ENCODE peak calls at places on chromosomes 3 and 15, in eight cellular contexts. One of them, this sample, is unnamed.

GRCh38 chr3:31321620-31322019 is 211.1 kb upstream of the STT3B start:
- DNase-seq in T-helper 2 cell: no peak
- DNase-seq in fibroblast of lung: no peak
- DNase-seq in T-cell: no peak
- DNase-seq in KBM-7: no peak
- DNase-seq in NCI-H774: no peak
- DNase-seq in T-helper 9 cell: no peak
- DNase-seq in NCI-H1436: no peak
- DNase-seq in this sample: no peak

GRCh38 chr3:188006726-188007393 is 147.1 kb upstream of the LPP start:
- DNase-seq in T-helper 2 cell: no peak
- DNase-seq in fibroblast of lung: no peak
- DNase-seq in T-cell: no peak
- DNase-seq in KBM-7: peak
- DNase-seq in NCI-H774: no peak
- DNase-seq in T-helper 9 cell: no peak
- DNase-seq in NCI-H1436: no peak
- DNase-seq in this sample: no peak

GRCh38 chr3:136862611-136862951 is 573 bp downstream of the NCK1 start:
- DNase-seq in T-helper 2 cell: peak
- DNase-seq in fibroblast of lung: peak
- DNase-seq in T-cell: peak
- DNase-seq in KBM-7: peak
- DNase-seq in NCI-H774: no peak
- DNase-seq in T-helper 9 cell: peak
- DNase-seq in NCI-H1436: peak
- DNase-seq in this sample: no peak

GRCh38 chr3:34361921-34362320 is 563.5 kb downstream of the PDCD6IP start:
- DNase-seq in T-helper 2 cell: peak
- DNase-seq in fibroblast of lung: no peak
- DNase-seq in T-cell: no peak
- DNase-seq in KBM-7: peak
- DNase-seq in NCI-H774: no peak
- DNase-seq in T-helper 9 cell: no peak
- DNase-seq in NCI-H1436: no peak
- DNase-seq in this sample: no peak

GRCh38 chr15:52678036-52678467 is 1.1 kb downstream of the ATOSA start:
- DNase-seq in T-helper 2 cell: peak
- DNase-seq in fibroblast of lung: peak
- DNase-seq in T-cell: peak
- DNase-seq in KBM-7: peak
- DNase-seq in NCI-H774: peak
- DNase-seq in T-helper 9 cell: peak
- DNase-seq in NCI-H1436: peak
- DNase-seq in this sample: no peak

GRCh38 chr15:73950479-73951043 is 24.3 kb downstream of the LOXL1 start:
- DNase-seq in T-helper 2 cell: no peak
- DNase-seq in fibroblast of lung: no peak
- DNase-seq in T-cell: no peak
- DNase-seq in KBM-7: no peak
- DNase-seq in NCI-H774: no peak
- DNase-seq in T-helper 9 cell: no peak
- DNase-seq in NCI-H1436: no peak
- DNase-seq in this sample: no peak

GRCh38 chr3:14633819-14634424 is 17.6 kb upstream of the CCDC174 start:
- DNase-seq in T-helper 2 cell: peak
- DNase-seq in fibroblast of lung: peak
- DNase-seq in T-cell: peak
- DNase-seq in KBM-7: peak
- DNase-seq in NCI-H774: peak
- DNase-seq in T-helper 9 cell: peak
- DNase-seq in NCI-H1436: no peak
- DNase-seq in this sample: no peak

GRCh38 chr3:197427013-197427412 is 128.6 kb upstream of the DLG1 start:
- DNase-seq in T-helper 2 cell: no peak
- DNase-seq in fibroblast of lung: peak
- DNase-seq in T-cell: no peak
- DNase-seq in KBM-7: no peak
- DNase-seq in NCI-H774: no peak
- DNase-seq in T-helper 9 cell: no peak
- DNase-seq in NCI-H1436: no peak
- DNase-seq in this sample: no peak

GRCh38 chr3:48538451-48538850 is 18.2 kb downstream of the PFKFB4 start:
- DNase-seq in T-helper 2 cell: no peak
- DNase-seq in fibroblast of lung: no peak
- DNase-seq in T-cell: no peak
- DNase-seq in KBM-7: no peak
- DNase-seq in NCI-H774: no peak
- DNase-seq in T-helper 9 cell: no peak
- DNase-seq in NCI-H1436: no peak
- DNase-seq in this sample: no peak

GRCh38 chr15:73010154-73011152 is 41.8 kb upstream of the NEO1 start:
- DNase-seq in T-helper 2 cell: no peak
- DNase-seq in fibroblast of lung: no peak
- DNase-seq in T-cell: no peak
- DNase-seq in KBM-7: no peak
- DNase-seq in NCI-H774: no peak
- DNase-seq in T-helper 9 cell: no peak
- DNase-seq in NCI-H1436: no peak
- DNase-seq in this sample: no peak

GRCh38 chr3:149179225-149179624 is 42.4 kb downstream of the CP start:
- DNase-seq in T-helper 2 cell: no peak
- DNase-seq in fibroblast of lung: peak
- DNase-seq in T-cell: no peak
- DNase-seq in KBM-7: no peak
- DNase-seq in NCI-H774: no peak
- DNase-seq in T-helper 9 cell: no peak
- DNase-seq in NCI-H1436: no peak
- DNase-seq in this sample: no peak

GRCh38 chr15:31869640-31870335 is 160.5 kb upstream of the CHRNA7 start:
- DNase-seq in T-helper 2 cell: no peak
- DNase-seq in fibroblast of lung: no peak
- DNase-seq in T-cell: no peak
- DNase-seq in KBM-7: no peak
- DNase-seq in NCI-H774: no peak
- DNase-seq in T-helper 9 cell: no peak
- DNase-seq in NCI-H1436: no peak
- DNase-seq in this sample: no peak

GRCh38 chr3:185929192-185930151 is 8.3 kb downstream of the TRA2B start:
- DNase-seq in T-helper 2 cell: no peak
- DNase-seq in fibroblast of lung: peak
- DNase-seq in T-cell: no peak
- DNase-seq in KBM-7: no peak
- DNase-seq in NCI-H774: no peak
- DNase-seq in T-helper 9 cell: no peak
- DNase-seq in NCI-H1436: no peak
- DNase-seq in this sample: no peak

GRCh38 chr3:138833908-138834358 is 795 bp downstream of the PIK3CB start:
- DNase-seq in T-helper 2 cell: peak
- DNase-seq in fibroblast of lung: peak
- DNase-seq in T-cell: no peak
- DNase-seq in KBM-7: peak
- DNase-seq in NCI-H774: no peak
- DNase-seq in T-helper 9 cell: no peak
- DNase-seq in NCI-H1436: no peak
- DNase-seq in this sample: no peak

GRCh38 chr3:133479895-133480669 is 80.2 kb downstream of the BFSP2 start:
- DNase-seq in T-helper 2 cell: no peak
- DNase-seq in fibroblast of lung: no peak
- DNase-seq in T-cell: no peak
- DNase-seq in KBM-7: no peak
- DNase-seq in NCI-H774: no peak
- DNase-seq in T-helper 9 cell: no peak
- DNase-seq in NCI-H1436: no peak
- DNase-seq in this sample: no peak

GRCh38 chr15:45799508-45799907 is 164.7 kb downstream of the SQOR start:
- DNase-seq in T-helper 2 cell: no peak
- DNase-seq in fibroblast of lung: no peak
- DNase-seq in T-cell: no peak
- DNase-seq in KBM-7: no peak
- DNase-seq in NCI-H774: no peak
- DNase-seq in T-helper 9 cell: no peak
- DNase-seq in NCI-H1436: no peak
- DNase-seq in this sample: no peak

GRCh38 chr3:151819910-151820309 is 6.0 kb downstream of the AADAC start:
- DNase-seq in T-helper 2 cell: no peak
- DNase-seq in fibroblast of lung: no peak
- DNase-seq in T-cell: no peak
- DNase-seq in KBM-7: no peak
- DNase-seq in NCI-H774: no peak
- DNase-seq in T-helper 9 cell: no peak
- DNase-seq in NCI-H1436: no peak
- DNase-seq in this sample: no peak

GRCh38 chr3:187678869-187679268 is 8.7 kb upstream of the SST start:
- DNase-seq in T-helper 2 cell: peak
- DNase-seq in fibroblast of lung: peak
- DNase-seq in T-cell: no peak
- DNase-seq in KBM-7: peak
- DNase-seq in NCI-H774: peak
- DNase-seq in T-helper 9 cell: no peak
- DNase-seq in NCI-H1436: peak
- DNase-seq in this sample: no peak

GRCh38 chr3:77072232-77072631 is 32.3 kb downstream of the ROBO2 start:
- DNase-seq in T-helper 2 cell: no peak
- DNase-seq in fibroblast of lung: no peak
- DNase-seq in T-cell: no peak
- DNase-seq in KBM-7: no peak
- DNase-seq in NCI-H774: no peak
- DNase-seq in T-helper 9 cell: no peak
- DNase-seq in NCI-H1436: no peak
- DNase-seq in this sample: no peak

GRCh38 chr3:119333773-119334492 is 39.8 kb downstream of the ARHGAP31 start:
- DNase-seq in T-helper 2 cell: no peak
- DNase-seq in fibroblast of lung: no peak
- DNase-seq in T-cell: no peak
- DNase-seq in KBM-7: no peak
- DNase-seq in NCI-H774: no peak
- DNase-seq in T-helper 9 cell: no peak
- DNase-seq in NCI-H1436: no peak
- DNase-seq in this sample: no peak

GRCh38 chr3:53500165-53500777 is 5.9 kb downstream of the CACNA1D start:
- DNase-seq in T-helper 2 cell: no peak
- DNase-seq in fibroblast of lung: no peak
- DNase-seq in T-cell: no peak
- DNase-seq in KBM-7: no peak
- DNase-seq in NCI-H774: no peak
- DNase-seq in T-helper 9 cell: no peak
- DNase-seq in NCI-H1436: no peak
- DNase-seq in this sample: no peak

GRCh38 chr15:65054333-65055200 is 9.4 kb downstream of the SLC51B start:
- DNase-seq in T-helper 2 cell: peak
- DNase-seq in fibroblast of lung: peak
- DNase-seq in T-cell: peak
- DNase-seq in KBM-7: peak
- DNase-seq in NCI-H774: peak
- DNase-seq in T-helper 9 cell: peak
- DNase-seq in NCI-H1436: peak
- DNase-seq in this sample: peak

GRCh38 chr15:74896316-74896715 is 6.5 kb downstream of the MPI start:
- DNase-seq in T-helper 2 cell: no peak
- DNase-seq in fibroblast of lung: no peak
- DNase-seq in T-cell: no peak
- DNase-seq in KBM-7: no peak
- DNase-seq in NCI-H774: no peak
- DNase-seq in T-helper 9 cell: no peak
- DNase-seq in NCI-H1436: no peak
- DNase-seq in this sample: no peak

GRCh38 chr3:194176274-194176991 is 40.5 kb downstream of the HES1 start:
- DNase-seq in T-helper 2 cell: no peak
- DNase-seq in fibroblast of lung: no peak
- DNase-seq in T-cell: no peak
- DNase-seq in KBM-7: no peak
- DNase-seq in NCI-H774: no peak
- DNase-seq in T-helper 9 cell: no peak
- DNase-seq in NCI-H1436: no peak
- DNase-seq in this sample: no peak

GRCh38 chr15:51366911-51367310 is 25.5 kb downstream of the GLDN start:
- DNase-seq in T-helper 2 cell: no peak
- DNase-seq in fibroblast of lung: peak
- DNase-seq in T-cell: no peak
- DNase-seq in KBM-7: no peak
- DNase-seq in NCI-H774: peak
- DNase-seq in T-helper 9 cell: no peak
- DNase-seq in NCI-H1436: no peak
- DNase-seq in this sample: no peak

GRCh38 chr3:24299801-24300626 is 194.6 kb downstream of the THRB start:
- DNase-seq in T-helper 2 cell: no peak
- DNase-seq in fibroblast of lung: peak
- DNase-seq in T-cell: no peak
- DNase-seq in KBM-7: no peak
- DNase-seq in NCI-H774: no peak
- DNase-seq in T-helper 9 cell: no peak
- DNase-seq in NCI-H1436: no peak
- DNase-seq in this sample: no peak

GRCh38 chr3:36461588-36461987 is 81.3 kb downstream of the STAC start:
- DNase-seq in T-helper 2 cell: no peak
- DNase-seq in fibroblast of lung: peak
- DNase-seq in T-cell: no peak
- DNase-seq in KBM-7: no peak
- DNase-seq in NCI-H774: no peak
- DNase-seq in T-helper 9 cell: no peak
- DNase-seq in NCI-H1436: no peak
- DNase-seq in this sample: peak

GRCh38 chr3:15783361-15783969 is 14.3 kb downstream of the ANKRD28 start:
- DNase-seq in T-helper 2 cell: no peak
- DNase-seq in fibroblast of lung: peak
- DNase-seq in T-cell: no peak
- DNase-seq in KBM-7: peak
- DNase-seq in NCI-H774: no peak
- DNase-seq in T-helper 9 cell: no peak
- DNase-seq in NCI-H1436: no peak
- DNase-seq in this sample: peak

GRCh38 chr3:124639406-124640237 is 90.6 kb upstream of the UMPS start:
- DNase-seq in T-helper 2 cell: peak
- DNase-seq in fibroblast of lung: no peak
- DNase-seq in T-cell: no peak
- DNase-seq in KBM-7: peak
- DNase-seq in NCI-H774: no peak
- DNase-seq in T-helper 9 cell: no peak
- DNase-seq in NCI-H1436: no peak
- DNase-seq in this sample: no peak

GRCh38 chr15:67670647-67671305 is 128.3 kb downstream of the MAP2K5 start:
- DNase-seq in T-helper 2 cell: no peak
- DNase-seq in fibroblast of lung: no peak
- DNase-seq in T-cell: no peak
- DNase-seq in KBM-7: no peak
- DNase-seq in NCI-H774: no peak
- DNase-seq in T-helper 9 cell: no peak
- DNase-seq in NCI-H1436: no peak
- DNase-seq in this sample: no peak

GRCh38 chr15:71197620-71198019 is 82.3 kb downstream of the THSD4 start:
- DNase-seq in T-helper 2 cell: no peak
- DNase-seq in fibroblast of lung: no peak
- DNase-seq in T-cell: no peak
- DNase-seq in KBM-7: no peak
- DNase-seq in NCI-H774: no peak
- DNase-seq in T-helper 9 cell: no peak
- DNase-seq in NCI-H1436: no peak
- DNase-seq in this sample: no peak

GRCh38 chr3:134353171-134353825 is 20.9 kb downstream of the AMOTL2 start:
- DNase-seq in T-helper 2 cell: no peak
- DNase-seq in fibroblast of lung: no peak
- DNase-seq in T-cell: no peak
- DNase-seq in KBM-7: no peak
- DNase-seq in NCI-H774: no peak
- DNase-seq in T-helper 9 cell: no peak
- DNase-seq in NCI-H1436: no peak
- DNase-seq in this sample: no peak

GRCh38 chr3:119891944-119892721 is 110.2 kb downstream of the NR1I2 start:
- DNase-seq in T-helper 2 cell: peak
- DNase-seq in fibroblast of lung: peak
- DNase-seq in T-cell: peak
- DNase-seq in KBM-7: peak
- DNase-seq in NCI-H774: no peak
- DNase-seq in T-helper 9 cell: peak
- DNase-seq in NCI-H1436: peak
- DNase-seq in this sample: peak

This sample was measured in AG09309.